ENCODE peak calls at places on chromosomes 16 and 17, in seven cellular contexts. X is K562, J is H1, Q is SK-N-SH, M is HepG2, O is GM12878, N is NT2/D1. P is an unnamed sample.

GRCh38 chr17:79932446-79932845 is 93.2 kb upstream of the CBX4 start:
- DNase-seq in J (no peak), X (no peak), Q (no peak), O (no peak), M (peak), N (no peak), P (no peak)

GRCh38 chr17:31327534-31328526 is 6.4 kb upstream of the EVI2A start:
- DNase-seq in J (no peak), M (peak), Q (no peak), N (no peak), O (no peak), X (no peak), P (no peak)

GRCh38 chr17:32609085-32609484 is 122.3 kb downstream of the CDK5R1 start:
- DNase-seq in J (no peak), M (peak), N (no peak), X (no peak), Q (peak), O (peak), P (peak)

GRCh38 chr17:48240562-48241130 is 133.1 kb downstream of the SNX11 start:
- DNase-seq in M (no peak), J (no peak), X (peak), Q (no peak), N (no peak), O (no peak), P (peak)

GRCh38 chr16:68936729-68937631 is 93.6 kb downstream of the TANGO6 start:
- DNase-seq in J (no peak), X (no peak), Q (no peak), N (no peak), M (no peak), O (no peak), P (no peak)

GRCh38 chr17:55215711-55216110 is 49.0 kb upstream of the HLF start:
- DNase-seq in O (no peak), Q (no peak), M (no peak), J (no peak), X (no peak), N (no peak), P (no peak)

GRCh38 chr17:57356153-57356721 is 99.9 kb downstream of the MSI2 start:
- DNase-seq in J (no peak), Q (no peak), M (no peak), N (no peak), O (no peak), X (no peak), P (no peak)

GRCh38 chr16:79047337-79047736 is 553.2 kb downstream of the MAF start:
- DNase-seq in X (peak), M (peak), J (no peak), N (no peak), Q (peak), O (no peak), P (no peak)

GRCh38 chr17:57572062-57572461 is 173.0 kb downstream of the CCDC182 start:
- DNase-seq in J (no peak), N (no peak), O (no peak), X (no peak), Q (no peak), M (no peak), P (no peak)

GRCh38 chr17:70256751-70257150 is 87.4 kb downstream of the KCNJ2 start:
- DNase-seq in N (no peak), J (no peak), X (no peak), M (no peak), O (no peak), Q (no peak), P (no peak)

GRCh38 chr17:31654936-31655335 is 204.1 kb downstream of the COPRS start:
- DNase-seq in N (no peak), M (no peak), X (no peak), Q (no peak), O (no peak), J (no peak), P (no peak)

GRCh38 chr17:27455914-27456680 is at the start of gene KSR1:
- DNase-seq in O (no peak), Q (peak), N (peak), J (peak), X (peak), M (peak), P (peak)

GRCh38 chr16:87366930-87367329 is 16.6 kb downstream of the FBXO31 start:
- DNase-seq in X (no peak), N (no peak), M (no peak), Q (no peak), O (no peak), J (no peak), P (no peak)

GRCh38 chr16:83728518-83728917 is 79.3 kb upstream of the HSBP1 start:
- DNase-seq in O (no peak), J (no peak), Q (no peak), X (no peak), N (no peak), M (no peak), P (no peak)

GRCh38 chr17:80901319-80901718 is 90.3 kb upstream of the CHMP6 start:
- DNase-seq in Q (no peak), O (peak), J (no peak), M (no peak), X (no peak), N (no peak), P (no peak)

GRCh38 chr17:62790554-62790953 is 17.6 kb downstream of the MARCHF10 start:
- DNase-seq in O (no peak), Q (no peak), J (no peak), N (no peak), X (no peak), M (no peak), P (no peak)

GRCh38 chr16:27330542-27330941 is 16.8 kb downstream of the IL4R start:
- DNase-seq in M (no peak), O (no peak), Q (no peak), N (no peak), X (no peak), J (no peak), P (no peak)

GRCh38 chr17:73148540-73149334 is 16.1 kb upstream of the SSTR2 start:
- DNase-seq in O (no peak), X (no peak), M (no peak), J (no peak), Q (no peak), N (no peak), P (no peak)

GRCh38 chr16:3144331-3144881 is 9.6 kb downstream of the ZNF213 start:
- DNase-seq in O (no peak), X (no peak), M (no peak), N (no peak), J (no peak), Q (no peak), P (no peak)

GRCh38 chr16:16992986-16993783 is 477.6 kb downstream of the XYLT1 start:
- DNase-seq in M (no peak), Q (no peak), N (no peak), J (no peak), O (peak), X (no peak), P (no peak)
- TF ChIP-seq YY1 in M (no peak), Q (no peak), N (no peak), J (no peak), O (no peak), X (no peak), P (no peak)

GRCh38 chr16:12455287-12455798 is 348.3 kb downstream of the CPPED1 start:
- DNase-seq in Q (peak), N (peak), O (no peak), M (peak), X (peak), J (peak), P (peak)
- TF ChIP-seq YY1 in Q (no peak), N (no peak), O (no peak), M (peak), X (no peak), J (peak), P (no peak)

DNA sequence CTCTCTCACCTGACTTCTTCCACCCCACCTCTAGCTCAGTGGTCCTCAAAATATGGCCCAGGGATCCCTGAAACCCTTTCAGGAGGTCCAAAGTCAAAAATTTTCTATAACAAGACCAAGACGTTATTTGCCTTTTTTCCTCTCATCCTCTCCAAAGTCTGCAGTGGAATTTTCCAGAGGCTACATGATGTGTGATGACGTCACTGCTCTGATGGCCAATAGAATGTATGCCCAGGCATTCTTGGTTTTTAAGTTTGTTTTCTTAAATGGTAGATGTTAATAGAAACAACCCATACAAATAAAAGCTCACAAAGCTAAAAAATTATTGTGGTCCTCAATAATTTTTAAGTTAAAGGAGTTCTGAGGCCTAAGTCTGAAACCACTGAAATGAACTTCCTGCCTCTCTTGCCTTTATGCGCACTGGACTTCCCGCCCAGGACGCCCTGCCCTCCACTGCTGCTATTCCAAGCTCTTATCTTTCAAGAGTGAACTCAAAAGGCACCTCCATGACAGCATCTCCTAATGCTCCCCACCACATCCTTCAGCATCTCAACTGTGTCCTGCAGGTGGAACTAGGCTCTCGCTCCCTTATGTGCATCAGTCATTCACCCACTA is 13.5 kb downstream of the UBE2O start:
- DNase-seq in J (no peak), X (no peak), N (no peak), Q (no peak), O (no peak), M (no peak), P (no peak)
- TF ChIP-seq YY1 in J (no peak), X (no peak), N (no peak), Q (no peak), O (no peak), M (no peak), P (no peak)

GRCh38 chr17:74317071-74317470 is 9.0 kb upstream of the KIF19 start:
- DNase-seq in Q (no peak), M (no peak), X (no peak), N (no peak), J (no peak), O (no peak), P (no peak)
- TF ChIP-seq YY1 in Q (no peak), M (no peak), X (no peak), N (no peak), J (no peak), O (no peak), P (no peak)

P was measured in HCT116.